ENCODE peak calls at places on chromosome 21, in eight cellular contexts. H, V, E, I, Y, G, R and C are unnamed samples.

GRCh38 chr21:17498586-17498985 is 14.3 kb upstream of the CXADR start:
- DNase-seq in V (no peak), I (no peak), Y (no peak), E (no peak), H (no peak), R (no peak), G (no peak), C (no peak)

GRCh38 chr21:40840441-40840840 is 6.5 kb downstream of the DSCAM start:
- DNase-seq in R (no peak), Y (no peak), E (no peak), I (no peak), H (no peak), V (no peak), G (no peak), C (no peak)

GRCh38 chr21:21396424-21396823 is 398.2 kb downstream of the NCAM2 start:
- DNase-seq in E (no peak), G (no peak), R (no peak), V (no peak), H (no peak), I (no peak), Y (no peak), C (no peak)

GRCh38 chr21:25582888-25583287 is 24.4 kb downstream of the MRPL39 start:
- DNase-seq in Y (no peak), G (no peak), H (no peak), I (no peak), E (no peak), R (no peak), V (no peak), C (no peak)

GRCh38 chr21:19648376-19648775 is 1244.8 kb upstream of the TMPRSS15 start:
- DNase-seq in V (no peak), I (no peak), H (no peak), Y (no peak), G (no peak), E (no peak), R (no peak), C (no peak)

GRCh38 chr21:17753736-17754135 is 65.4 kb downstream of the C21orf91 start:
- DNase-seq in E (no peak), Y (no peak), G (no peak), H (no peak), R (no peak), I (no peak), V (no peak), C (no peak)

GRCh38 chr21:23886828-23887708 is 1720.2 kb downstream of the MRPL39 start:
- DNase-seq in H (no peak), R (no peak), V (no peak), E (no peak), I (no peak), G (no peak), Y (no peak), C (no peak)

GRCh38 chr21:29360799-29361765 is 62.4 kb downstream of the BACH1 start:
- DNase-seq in I (no peak), R (peak), H (no peak), V (no peak), G (no peak), E (no peak), Y (no peak), C (no peak)

GRCh38 chr21:28754862-28755261 is 237.8 kb downstream of the LTN1 start:
- DNase-seq in I (no peak), V (no peak), H (no peak), G (no peak), E (no peak), Y (no peak), R (no peak), C (no peak)

GRCh38 chr21:33264561-33264960 is 1.6 kb upstream of the IL10RB start:
- DNase-seq in H (no peak), R (no peak), E (no peak), I (no peak), Y (no peak), V (no peak), G (no peak), C (no peak)

GRCh38 chr21:28537371-28538079 is 455.2 kb downstream of the LTN1 start:
- DNase-seq in I (no peak), R (no peak), H (no peak), E (no peak), V (no peak), G (peak), Y (no peak), C (no peak)

GRCh38 chr21:32753818-32754610 is 17.5 kb downstream of the PAXBP1 start:
- DNase-seq in V (no peak), H (no peak), Y (no peak), E (no peak), G (no peak), R (no peak), I (no peak), C (no peak)

GRCh38 chr21:44455524-44456206 is 355 bp downstream of the LRRC3 start:
- DNase-seq in E (peak), I (peak), V (no peak), H (no peak), Y (peak), G (no peak), R (peak), C (no peak)

GRCh38 chr21:37370152-37371040 is 3.8 kb downstream of the DYRK1A start:
- DNase-seq in R (no peak), H (no peak), I (no peak), G (no peak), Y (no peak), V (no peak), E (no peak), C (no peak)

GRCh38 chr21:41010981-41011380 is 157.0 kb upstream of the BACE2 start:
- DNase-seq in G (no peak), H (no peak), V (no peak), Y (no peak), E (no peak), I (no peak), R (no peak), C (no peak)

GRCh38 chr21:38037416-38037815 is 121.2 kb upstream of the KCNJ6 start:
- DNase-seq in H (no peak), E (no peak), V (no peak), I (no peak), R (no peak), G (no peak), Y (no peak), C (no peak)

GRCh38 chr21:16775056-16775455 is 737.8 kb upstream of the CXADR start:
- DNase-seq in I (no peak), Y (no peak), G (no peak), H (no peak), E (peak), R (no peak), V (peak), C (no peak)

GRCh38 chr21:33383056-33383888 is 19.9 kb upstream of the IFNGR2 start:
- DNase-seq in G (no peak), H (peak), Y (peak), I (no peak), E (no peak), V (no peak), R (peak), C (no peak)

GRCh38 chr21:29606613-29607012 is 307.9 kb downstream of the BACH1 start:
- DNase-seq in H (no peak), V (no peak), G (no peak), E (no peak), Y (no peak), I (no peak), R (no peak), C (no peak)

GRCh38 chr21:23471877-23472276 is 2135.4 kb downstream of the MRPL39 start:
- DNase-seq in G (no peak), H (no peak), Y (no peak), R (no peak), V (no peak), E (no peak), I (no peak), C (no peak)

GRCh38 chr21:16573581-16573980 is 843.8 kb downstream of the USP25 start:
- DNase-seq in E (no peak), Y (no peak), I (no peak), G (peak), V (no peak), H (no peak), R (no peak), C (no peak)

GRCh38 chr21:37435120-37435519 is 68.5 kb downstream of the DYRK1A start:
- DNase-seq in H (peak), G (peak), V (peak), R (peak), Y (no peak), E (peak), I (no peak), C (no peak)

GRCh38 chr21:29149771-29150425 is 19.5 kb downstream of the MAP3K7CL start:
- DNase-seq in V (no peak), H (no peak), G (no peak), I (no peak), R (no peak), E (no peak), Y (no peak), C (no peak)

GRCh38 chr21:37552496-37553399 is 186.2 kb downstream of the DYRK1A start:
- DNase-seq in R (no peak), H (no peak), E (no peak), Y (no peak), V (no peak), G (no peak), I (no peak), C (no peak)

GRCh38 chr21:43917515-43918384 is 52.7 kb downstream of the AGPAT3 start:
- DNase-seq in G (no peak), V (peak), H (no peak), E (no peak), R (no peak), I (no peak), Y (no peak), C (no peak)

GRCh38 chr21:31509108-31510017 is 150.1 kb upstream of the SOD1 start:
- DNase-seq in Y (no peak), H (peak), I (peak), R (peak), G (no peak), E (peak), V (peak), C (no peak)

GRCh38 chr21:31371715-31372114 is 27.7 kb upstream of the TIAM1 start:
- DNase-seq in V (no peak), I (no peak), R (no peak), G (no peak), Y (no peak), E (no peak), H (no peak), C (no peak)

GRCh38 chr21:16002872-16003466 is 273.2 kb downstream of the USP25 start:
- DNase-seq in V (no peak), E (no peak), I (no peak), G (peak), H (no peak), R (no peak), Y (no peak), C (no peak)

GRCh38 chr21:21973806-21974205 is 975.6 kb downstream of the NCAM2 start:
- DNase-seq in E (no peak), Y (no peak), V (no peak), I (no peak), H (no peak), G (no peak), R (peak), C (no peak)

GRCh38 chr21:33058468-33059318 is 11.2 kb upstream of the OLIG1 start:
- DNase-seq in G (no peak), Y (no peak), R (no peak), I (no peak), H (no peak), E (no peak), V (no peak), C (no peak)

GRCh38 chr21:33373451-33373850 is 29.8 kb upstream of the IFNGR2 start:
- DNase-seq in R (no peak), G (no peak), Y (no peak), V (no peak), H (no peak), I (no peak), E (no peak), C (no peak)

GRCh38 chr21:33750017-33750416 is 107.7 kb downstream of the ITSN1 start:
- DNase-seq in H (no peak), Y (no peak), G (no peak), V (no peak), R (no peak), I (no peak), E (no peak), C (no peak)

GRCh38 chr21:33212159-33212851 is 17.4 kb upstream of the IFNAR2 start:
- DNase-seq in Y (no peak), H (peak), G (no peak), I (no peak), V (peak), E (no peak), R (no peak), C (no peak)

DNA sequence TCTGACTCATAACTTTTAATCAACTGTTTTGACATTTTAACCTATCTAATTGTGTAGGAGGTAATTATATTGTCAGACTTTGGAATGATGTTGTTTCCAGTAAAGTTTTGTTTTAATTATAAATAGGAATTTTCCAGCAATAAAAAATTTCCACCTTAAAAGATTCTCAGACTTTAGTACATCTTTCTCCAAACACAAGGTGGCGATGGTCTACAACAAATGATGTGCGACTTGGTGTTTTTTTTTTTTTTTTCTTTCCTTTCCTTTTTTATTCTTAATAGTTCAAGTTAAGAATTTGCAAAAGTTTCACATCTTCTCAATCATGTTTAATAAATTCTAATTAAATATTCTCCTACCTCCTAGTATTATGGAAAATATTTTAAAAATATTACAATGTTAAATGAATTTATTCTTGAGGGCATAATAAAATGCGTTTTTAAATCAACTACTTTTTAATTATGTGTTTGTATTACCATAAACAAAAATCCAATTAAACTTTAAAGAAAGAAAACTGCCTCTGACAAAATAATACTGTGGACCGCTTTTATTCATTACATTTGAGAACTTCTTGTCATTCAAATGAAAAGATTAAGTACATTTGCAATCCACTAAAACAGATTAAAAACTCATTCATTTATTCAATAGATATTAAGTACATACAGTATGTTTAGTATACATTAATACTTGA is 4.4 kb upstream of the ADAMTS1 start:
- DNase-seq in G (no peak), Y (no peak), V (no peak), I (no peak), R (peak), H (no peak), E (no peak), C (no peak)
- TF ChIP-seq CTCF in G (peak), Y (peak), V (peak), I (peak), R (peak), H (peak), E (peak), C (peak)

DNA sequence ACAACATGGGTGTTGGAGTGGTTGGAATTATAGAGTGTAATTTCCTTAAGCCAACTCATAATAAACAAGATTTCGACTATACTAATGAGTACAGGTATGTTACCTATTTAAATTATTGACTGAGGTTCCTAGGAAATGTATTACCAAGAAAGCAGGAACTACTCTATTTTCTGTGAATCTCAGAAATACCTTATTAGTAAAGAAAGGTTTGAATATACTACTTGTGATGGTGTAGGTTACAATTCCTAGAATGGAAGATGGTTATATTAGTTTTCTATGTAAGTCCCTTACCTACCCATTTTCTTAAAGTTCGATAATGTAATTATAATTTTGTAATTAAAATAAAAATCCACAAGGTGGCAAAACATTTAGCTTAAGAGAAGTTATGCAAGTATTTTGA is 29.3 kb downstream of the MORC3 start:
- DNase-seq in I (no peak), V (no peak), Y (no peak), G (no peak), E (no peak), R (no peak), H (no peak), C (no peak)
- TF ChIP-seq CTCF in I (no peak), V (no peak), Y (no peak), G (no peak), E (no peak), R (no peak), H (no peak), C (no peak)

GRCh38 chr21:42062543-42063022 is 8.5 kb upstream of the UMODL1 start:
- DNase-seq in E (no peak), H (peak), V (no peak), R (no peak), I (no peak), G (no peak), Y (no peak), C (no peak)

GRCh38 chr21:42061195-42061865 is 9.8 kb upstream of the UMODL1 start:
- DNase-seq in E (no peak), Y (peak), I (no peak), G (no peak), V (no peak), H (peak), R (no peak), C (no peak)

GRCh38 chr21:42061866-42062542 is 9.1 kb upstream of the UMODL1 start:
- DNase-seq in E (no peak), Y (peak), R (no peak), I (no peak), G (no peak), H (peak), V (no peak), C (no peak)

GRCh38 chr21:42063206-42063577 is 7.9 kb upstream of the UMODL1 start:
- DNase-seq in H (peak), I (no peak), E (no peak), V (no peak), G (no peak), Y (peak), R (no peak), C (no peak)

DNA sequence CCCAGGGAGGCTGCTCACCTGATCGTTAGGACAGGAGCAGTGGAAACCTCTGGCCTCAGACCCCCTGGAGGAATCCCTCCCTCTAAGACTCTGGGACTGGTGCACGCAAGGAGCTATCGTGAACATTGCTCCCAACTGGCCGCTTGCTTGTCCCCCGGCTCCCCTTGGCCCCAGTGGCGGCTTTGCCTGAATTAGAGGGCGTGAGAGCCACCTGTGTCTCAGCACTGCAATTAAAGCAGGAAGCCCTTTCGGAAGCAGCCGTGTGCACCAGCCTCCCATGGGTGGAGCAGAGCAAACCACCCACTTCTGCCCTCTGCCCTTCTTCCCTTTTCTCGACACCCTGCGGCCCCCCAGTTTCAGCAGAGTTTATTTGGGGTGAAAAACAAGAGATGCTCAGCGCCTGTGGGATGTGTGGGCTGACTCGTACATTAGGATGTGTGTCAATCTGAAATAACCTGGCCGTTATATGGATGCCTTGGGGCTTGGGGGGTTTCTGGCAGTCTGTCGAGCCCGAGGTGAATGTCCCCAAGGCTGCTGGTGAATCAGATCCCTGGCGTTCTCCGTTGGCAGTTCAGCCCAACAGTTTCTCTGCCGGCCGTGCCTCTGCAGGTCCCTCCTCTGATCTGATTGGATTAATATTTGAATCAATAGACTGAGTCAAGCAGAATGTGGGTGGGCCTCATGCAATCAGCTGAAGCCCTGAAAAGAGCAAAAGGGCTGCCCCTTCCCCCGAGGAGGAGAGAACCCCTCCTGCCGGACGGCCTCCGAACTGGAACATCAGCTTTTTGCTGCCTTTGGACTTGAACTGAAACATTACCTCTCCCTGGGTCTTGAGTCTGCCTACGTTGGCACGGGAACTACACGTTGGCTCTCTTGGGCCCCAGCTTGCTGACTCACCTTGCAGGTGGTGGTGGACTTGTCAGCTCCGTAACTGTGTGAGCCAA is 7.3 kb upstream of the UMODL1 start:
- DNase-seq in Y (peak), I (no peak), H (peak), G (no peak), E (no peak), V (no peak), R (no peak), C (no peak)
- TF ChIP-seq CTCF in Y (no peak), I (no peak), H (no peak), G (no peak), E (no peak), V (no peak), R (no peak), C (peak)

DNA sequence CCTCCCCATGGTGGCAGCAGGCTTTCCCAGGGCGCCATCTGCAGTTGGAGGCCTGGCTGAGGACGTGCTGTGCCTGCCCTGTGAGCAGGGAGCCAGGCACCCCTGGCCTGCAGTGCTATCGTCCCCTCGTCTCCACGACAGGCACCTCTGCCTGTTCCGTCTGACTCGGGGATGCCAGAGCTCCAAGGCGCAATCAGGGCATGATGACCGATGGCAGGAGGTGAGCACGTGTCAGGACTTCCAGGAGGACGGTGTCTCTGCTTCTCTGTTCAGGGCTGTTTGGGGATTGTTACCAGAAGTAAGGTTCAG is 125.2 kb downstream of the PCBP3 start:
- DNase-seq in H (no peak), I (no peak), E (no peak), V (no peak), R (peak), G (no peak), Y (no peak), C (no peak)
- TF ChIP-seq CTCF in H (no peak), I (no peak), E (no peak), V (no peak), R (no peak), G (peak), Y (peak), C (no peak)

GRCh38 chr21:35346697-35347096 is 297.6 kb upstream of the RUNX1 start:
- DNase-seq in V (no peak), H (no peak), E (no peak), R (no peak), G (no peak), I (no peak), Y (no peak), C (no peak)

GRCh38 chr21:35343046-35343816 is 294.1 kb upstream of the RUNX1 start:
- DNase-seq in Y (no peak), H (no peak), E (no peak), I (no peak), V (no peak), G (no peak), R (no peak), C (no peak)

GRCh38 chr21:35342440-35342839 is 293.3 kb upstream of the RUNX1 start:
- DNase-seq in E (no peak), H (no peak), R (no peak), G (no peak), V (no peak), I (no peak), Y (no peak), C (no peak)

GRCh38 chr21:35345954-35346353 is 296.9 kb upstream of the RUNX1 start:
- DNase-seq in E (no peak), Y (no peak), R (no peak), H (no peak), G (no peak), I (no peak), V (no peak), C (no peak)

DNA sequence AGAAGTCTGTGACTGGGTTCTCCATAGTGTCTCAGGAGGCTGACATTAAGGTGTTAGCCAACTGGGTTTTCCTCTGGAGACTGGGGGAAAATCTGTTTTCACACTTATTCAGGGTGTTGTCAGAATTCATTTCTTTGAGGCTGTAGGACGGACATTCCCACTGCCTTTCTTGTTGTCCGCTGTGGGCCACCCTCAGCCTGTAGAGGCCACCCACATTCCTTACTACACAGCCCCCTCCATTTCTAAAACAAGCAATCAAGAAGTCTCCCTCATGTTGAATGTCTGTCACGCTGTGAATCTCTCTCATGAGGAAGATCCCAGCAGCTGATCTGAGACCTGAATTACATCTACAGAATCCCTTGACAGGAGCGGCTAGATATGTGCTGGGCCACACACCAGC is 295.5 kb upstream of the RUNX1 start:
- DNase-seq in V (no peak), G (no peak), R (no peak), I (no peak), Y (no peak), E (no peak), H (no peak), C (no peak)
- TF ChIP-seq CTCF in V (no peak), G (no peak), R (no peak), I (no peak), Y (no peak), E (no peak), H (no peak), C (no peak)